ENCODE peak calls at places on chromosomes 16 and 17, in six cellular contexts. I, F, L, Q, W and E are unnamed samples.

GRCh38 chr17:79981090-79981489 is 54.6 kb downstream of the TBC1D16 start:
- DNase-seq in I (peak), F (peak), L (no peak), Q (no peak), W (peak), E (peak)

GRCh38 chr17:8122391-8122922 is 1.4 kb downstream of the HES7 start:
- DNase-seq in I (no peak), F (no peak), L (no peak), Q (no peak), W (no peak), E (no peak)

GRCh38 chr16:48960830-48961229 is 320.8 kb downstream of the CBLN1 start:
- DNase-seq in I (no peak), F (no peak), L (no peak), Q (no peak), W (no peak), E (no peak)

GRCh38 chr17:30554839-30555751 is 77.9 kb downstream of the GOSR1 start:
- DNase-seq in I (no peak), F (no peak), L (no peak), Q (no peak), W (no peak), E (peak)

GRCh38 chr17:33438136-33438535 is 145.0 kb upstream of the ASIC2 start:
- DNase-seq in I (no peak), F (no peak), L (no peak), Q (no peak), W (no peak), E (no peak)

GRCh38 chr17:72004476-72005331 is 116.1 kb upstream of the SOX9 start:
- DNase-seq in I (no peak), F (no peak), L (no peak), Q (no peak), W (no peak), E (no peak)

GRCh38 chr16:1821861-1822611 is 4.6 kb downstream of the HAGH start:
- DNase-seq in I (no peak), F (no peak), L (no peak), Q (no peak), W (no peak), E (no peak)

GRCh38 chr17:83194189-83194565 is 114.8 kb downstream of the METRNL start:
- DNase-seq in I (no peak), F (peak), L (peak), Q (no peak), W (peak), E (peak)

GRCh38 chr17:48456584-48456983 is 26.6 kb upstream of the SKAP1 start:
- DNase-seq in I (peak), F (no peak), L (no peak), Q (no peak), W (no peak), E (no peak)

DNA sequence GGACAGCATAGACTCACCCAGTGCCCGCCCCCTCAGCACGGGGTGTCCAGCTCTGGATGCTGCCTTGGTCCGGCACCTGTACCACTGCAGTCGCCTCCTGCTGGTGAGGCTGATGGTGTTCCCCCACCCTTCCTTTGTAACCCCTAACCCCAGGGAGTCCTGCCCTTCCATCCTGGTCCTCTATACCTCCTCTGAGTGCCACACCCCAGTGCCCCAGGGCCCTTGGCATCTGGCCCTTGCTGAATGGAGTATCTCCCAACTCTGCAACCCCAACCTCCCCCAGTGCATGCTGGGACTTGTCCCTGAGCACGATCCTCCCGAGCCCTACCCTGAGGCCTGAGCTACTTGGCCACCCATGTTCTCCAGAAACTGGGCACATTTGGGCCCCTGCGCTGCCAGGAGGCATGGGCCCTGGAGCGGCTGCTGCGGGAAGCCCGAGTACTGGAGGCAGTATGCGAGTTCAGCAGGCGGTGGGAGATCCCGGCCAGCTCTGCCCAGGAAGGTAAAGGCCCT is 15.8 kb downstream of the RIPOR1 start:
- DNase-seq in I (no peak), F (no peak), L (no peak), Q (no peak), W (no peak), E (no peak)
- TF ChIP-seq CTCF in I (no peak), F (no peak), L (no peak), Q (no peak), W (no peak), E (no peak)

GRCh38 chr16:660132-660458 is 7.8 kb upstream of the RHOT2 start:
- DNase-seq in I (no peak), F (no peak), L (no peak), Q (no peak), W (no peak), E (no peak)

GRCh38 chr16:660459-661183 is 7.3 kb upstream of the RHOT2 start:
- DNase-seq in I (peak), F (peak), L (peak), Q (peak), W (peak), E (peak)

GRCh38 chr16:657487-657886 is 8.3 kb downstream of the WDR90 start:
- DNase-seq in I (no peak), F (no peak), L (no peak), Q (no peak), W (no peak), E (no peak)

GRCh38 chr16:659618-660017 is 8.3 kb upstream of the RHOT2 start:
- DNase-seq in I (no peak), F (no peak), L (no peak), Q (no peak), W (no peak), E (no peak)

GRCh38 chr16:658679-659571 is 9.0 kb upstream of the RHOT2 start:
- DNase-seq in I (no peak), F (no peak), L (no peak), Q (no peak), W (no peak), E (no peak)
- TF ChIP-seq CTCF in I (no peak), F (no peak), L (no peak), Q (no peak), W (no peak), E (no peak)

DNA sequence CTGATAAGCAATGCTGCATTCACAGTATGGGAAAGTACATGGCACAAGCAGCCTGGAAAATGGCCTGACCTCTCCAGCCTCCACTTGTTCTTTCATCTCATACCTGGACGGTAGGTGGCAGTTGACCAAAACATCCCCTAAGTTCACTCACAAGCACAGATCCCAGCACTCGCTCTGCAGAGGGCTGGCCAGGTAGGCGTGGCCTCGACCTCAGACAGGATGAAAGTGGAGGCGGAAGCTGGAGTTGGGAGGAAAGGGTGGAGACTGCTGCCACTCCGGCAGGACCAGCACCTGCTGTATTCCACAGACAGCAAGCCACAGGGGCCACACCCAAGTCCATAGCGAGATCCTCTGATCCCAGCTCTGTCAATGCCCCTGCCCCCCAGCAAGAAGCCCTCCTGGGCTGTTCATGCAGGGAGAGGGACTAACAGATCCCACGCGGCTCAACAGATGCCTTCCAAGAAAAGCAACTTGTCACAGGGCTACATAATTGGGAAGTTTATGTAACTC is 31.3 kb downstream of the ZCCHC14 start:
- DNase-seq in I (peak), F (peak), L (peak), Q (peak), W (peak), E (peak)
- TF ChIP-seq CTCF in I (no peak), F (no peak), L (peak), Q (peak), W (peak), E (peak)

GRCh38 chr16:56866955-56867830 is 2.2 kb downstream of the SLC12A3 start:
- DNase-seq in I (no peak), F (no peak), L (peak), Q (peak), W (no peak), E (no peak)
- TF ChIP-seq CTCF in I (peak), F (peak), L (peak), Q (peak), W (peak), E (peak)